ENCODE peak calls at places on chromosomes 4 and X, in seven cellular contexts. One of them, this sample, is unnamed.

GRCh38 chr4:37717575-37717974 is 31.4 kb upstream of the RELL1 start:
- DNase-seq in SK-MEL-5: no peak
- DNase-seq in left ventricle myocardium inferior: no peak
- DNase-seq in ecto neural progenitor cell: no peak
- DNase-seq in NCI-H774: no peak
- DNase-seq in HEK293T: no peak
- DNase-seq in stimulated activated CD8-positive, alpha-beta memory T cell treated with anti-CD3 and anti-CD28 coated beads, Interleukin-4, amount 100 ng/mL, for 4 hours: no peak
- DNase-seq in this sample: no peak

GRCh38 chr4:75710246-75710645 is 14.1 kb upstream of the USO1 start:
- DNase-seq in SK-MEL-5: no peak
- DNase-seq in left ventricle myocardium inferior: no peak
- DNase-seq in ecto neural progenitor cell: peak; percentile 28
- DNase-seq in NCI-H774: no peak
- DNase-seq in HEK293T: no peak
- DNase-seq in stimulated activated CD8-positive, alpha-beta memory T cell treated with anti-CD3 and anti-CD28 coated beads, Interleukin-4, amount 100 ng/mL, for 4 hours: no peak
- DNase-seq in this sample: no peak

GRCh38 chr4:90081432-90082195 is 45.6 kb upstream of the CCSER1 start:
- DNase-seq in SK-MEL-5: no peak
- DNase-seq in left ventricle myocardium inferior: no peak
- DNase-seq in ecto neural progenitor cell: no peak
- DNase-seq in NCI-H774: no peak
- DNase-seq in HEK293T: no peak
- DNase-seq in stimulated activated CD8-positive, alpha-beta memory T cell treated with anti-CD3 and anti-CD28 coated beads, Interleukin-4, amount 100 ng/mL, for 4 hours: no peak
- DNase-seq in this sample: no peak

GRCh38 chr4:181647396-181648107 is 595.6 kb upstream of the TENM3 start:
- DNase-seq in SK-MEL-5: no peak
- DNase-seq in left ventricle myocardium inferior: no peak
- DNase-seq in ecto neural progenitor cell: no peak
- DNase-seq in NCI-H774: no peak
- DNase-seq in HEK293T: peak; percentile 25
- DNase-seq in stimulated activated CD8-positive, alpha-beta memory T cell treated with anti-CD3 and anti-CD28 coated beads, Interleukin-4, amount 100 ng/mL, for 4 hours: no peak
- DNase-seq in this sample: no peak

GRCh38 chr4:119728185-119728584 is 99.6 kb upstream of the PDE5A start:
- DNase-seq in SK-MEL-5: no peak
- DNase-seq in left ventricle myocardium inferior: no peak
- DNase-seq in ecto neural progenitor cell: no peak
- DNase-seq in NCI-H774: no peak
- DNase-seq in HEK293T: no peak
- DNase-seq in stimulated activated CD8-positive, alpha-beta memory T cell treated with anti-CD3 and anti-CD28 coated beads, Interleukin-4, amount 100 ng/mL, for 4 hours: no peak
- DNase-seq in this sample: no peak

GRCh38 chrX:103879339-103879738 is 47.3 kb upstream of the RAB9B start:
- DNase-seq in SK-MEL-5: no peak
- DNase-seq in left ventricle myocardium inferior: no peak
- DNase-seq in ecto neural progenitor cell: no peak
- DNase-seq in NCI-H774: no peak
- DNase-seq in HEK293T: no peak
- DNase-seq in stimulated activated CD8-positive, alpha-beta memory T cell treated with anti-CD3 and anti-CD28 coated beads, Interleukin-4, amount 100 ng/mL, for 4 hours: no peak
- DNase-seq in this sample: no peak

GRCh38 chrX:40065291-40066046 is 32.3 kb downstream of the BCOR start:
- DNase-seq in SK-MEL-5: no peak
- DNase-seq in left ventricle myocardium inferior: no peak
- DNase-seq in ecto neural progenitor cell: no peak
- DNase-seq in NCI-H774: no peak
- DNase-seq in HEK293T: no peak
- DNase-seq in stimulated activated CD8-positive, alpha-beta memory T cell treated with anti-CD3 and anti-CD28 coated beads, Interleukin-4, amount 100 ng/mL, for 4 hours: no peak
- DNase-seq in this sample: no peak

GRCh38 chrX:78708171-78708570 is 39.3 kb upstream of the LPAR4 start:
- DNase-seq in SK-MEL-5: peak; percentile 39
- DNase-seq in left ventricle myocardium inferior: no peak
- DNase-seq in ecto neural progenitor cell: no peak
- DNase-seq in NCI-H774: no peak
- DNase-seq in HEK293T: peak; percentile 31
- DNase-seq in stimulated activated CD8-positive, alpha-beta memory T cell treated with anti-CD3 and anti-CD28 coated beads, Interleukin-4, amount 100 ng/mL, for 4 hours: no peak
- DNase-seq in this sample: no peak

GRCh38 chrX:110669572-110669971 is 126.0 kb downstream of the CHRDL1 start:
- DNase-seq in SK-MEL-5: no peak
- DNase-seq in left ventricle myocardium inferior: no peak
- DNase-seq in ecto neural progenitor cell: no peak
- DNase-seq in NCI-H774: peak; percentile 29
- DNase-seq in HEK293T: no peak
- DNase-seq in stimulated activated CD8-positive, alpha-beta memory T cell treated with anti-CD3 and anti-CD28 coated beads, Interleukin-4, amount 100 ng/mL, for 4 hours: no peak
- DNase-seq in this sample: no peak

GRCh38 chrX:40503094-40503493 is 77.7 kb upstream of the ATP6AP2 start:
- DNase-seq in SK-MEL-5: no peak
- DNase-seq in left ventricle myocardium inferior: no peak
- DNase-seq in ecto neural progenitor cell: no peak
- DNase-seq in NCI-H774: no peak
- DNase-seq in HEK293T: no peak
- DNase-seq in stimulated activated CD8-positive, alpha-beta memory T cell treated with anti-CD3 and anti-CD28 coated beads, Interleukin-4, amount 100 ng/mL, for 4 hours: no peak
- DNase-seq in this sample: no peak

GRCh38 chr4:186201535-186202230 is 10.3 kb downstream of the CYP4V2 start:
- DNase-seq in SK-MEL-5: peak; percentile 81
- DNase-seq in left ventricle myocardium inferior: peak; percentile 28
- DNase-seq in ecto neural progenitor cell: no peak
- DNase-seq in NCI-H774: no peak
- DNase-seq in HEK293T: peak; percentile 56
- DNase-seq in stimulated activated CD8-positive, alpha-beta memory T cell treated with anti-CD3 and anti-CD28 coated beads, Interleukin-4, amount 100 ng/mL, for 4 hours: peak; percentile 20
- DNase-seq in this sample: no peak

GRCh38 chr4:38562751-38563198 is 101.2 kb upstream of the KLF3 start:
- DNase-seq in SK-MEL-5: peak; percentile 7
- DNase-seq in left ventricle myocardium inferior: peak; percentile 46
- DNase-seq in ecto neural progenitor cell: no peak
- DNase-seq in NCI-H774: no peak
- DNase-seq in HEK293T: no peak
- DNase-seq in stimulated activated CD8-positive, alpha-beta memory T cell treated with anti-CD3 and anti-CD28 coated beads, Interleukin-4, amount 100 ng/mL, for 4 hours: no peak
- DNase-seq in this sample: no peak

GRCh38 chr4:141246243-141246642 is 25.5 kb downstream of the ZNF330 start:
- DNase-seq in SK-MEL-5: no peak
- DNase-seq in left ventricle myocardium inferior: no peak
- DNase-seq in ecto neural progenitor cell: no peak
- DNase-seq in NCI-H774: no peak
- DNase-seq in HEK293T: no peak
- DNase-seq in stimulated activated CD8-positive, alpha-beta memory T cell treated with anti-CD3 and anti-CD28 coated beads, Interleukin-4, amount 100 ng/mL, for 4 hours: no peak
- DNase-seq in this sample: no peak

GRCh38 chr4:87101543-87102199 is 118.7 kb downstream of the KLHL8 start:
- DNase-seq in SK-MEL-5: no peak
- DNase-seq in left ventricle myocardium inferior: no peak
- DNase-seq in ecto neural progenitor cell: no peak
- DNase-seq in NCI-H774: no peak
- DNase-seq in HEK293T: no peak
- DNase-seq in stimulated activated CD8-positive, alpha-beta memory T cell treated with anti-CD3 and anti-CD28 coated beads, Interleukin-4, amount 100 ng/mL, for 4 hours: no peak
- DNase-seq in this sample: no peak

GRCh38 chr4:46656071-46656470 is 253.0 kb downstream of the COX7B2 start:
- DNase-seq in SK-MEL-5: no peak
- DNase-seq in left ventricle myocardium inferior: no peak
- DNase-seq in ecto neural progenitor cell: no peak
- DNase-seq in NCI-H774: no peak
- DNase-seq in HEK293T: no peak
- DNase-seq in stimulated activated CD8-positive, alpha-beta memory T cell treated with anti-CD3 and anti-CD28 coated beads, Interleukin-4, amount 100 ng/mL, for 4 hours: no peak
- DNase-seq in this sample: no peak

GRCh38 chrX:37509349-37509748 is 62.1 kb upstream of the LANCL3 start:
- DNase-seq in SK-MEL-5: peak; percentile 20
- DNase-seq in left ventricle myocardium inferior: no peak
- DNase-seq in ecto neural progenitor cell: no peak
- DNase-seq in NCI-H774: no peak
- DNase-seq in HEK293T: peak; percentile 6
- DNase-seq in stimulated activated CD8-positive, alpha-beta memory T cell treated with anti-CD3 and anti-CD28 coated beads, Interleukin-4, amount 100 ng/mL, for 4 hours: no peak
- DNase-seq in this sample: no peak

GRCh38 chr4:148284526-148285193 is 157.6 kb downstream of the NR3C2 start:
- DNase-seq in SK-MEL-5: peak; percentile 42
- DNase-seq in left ventricle myocardium inferior: no peak
- DNase-seq in ecto neural progenitor cell: no peak
- DNase-seq in NCI-H774: no peak
- DNase-seq in HEK293T: no peak
- DNase-seq in stimulated activated CD8-positive, alpha-beta memory T cell treated with anti-CD3 and anti-CD28 coated beads, Interleukin-4, amount 100 ng/mL, for 4 hours: no peak
- DNase-seq in this sample: no peak

GRCh38 chr4:6826781-6827508 is 44.4 kb downstream of the KIAA0232 start:
- DNase-seq in SK-MEL-5: no peak
- DNase-seq in left ventricle myocardium inferior: no peak
- DNase-seq in ecto neural progenitor cell: no peak
- DNase-seq in NCI-H774: no peak
- DNase-seq in HEK293T: no peak
- DNase-seq in stimulated activated CD8-positive, alpha-beta memory T cell treated with anti-CD3 and anti-CD28 coated beads, Interleukin-4, amount 100 ng/mL, for 4 hours: no peak
- DNase-seq in this sample: no peak

GRCh38 chr4:182190306-182190705 is 52.9 kb upstream of the TENM3 start:
- DNase-seq in SK-MEL-5: no peak
- DNase-seq in left ventricle myocardium inferior: no peak
- DNase-seq in ecto neural progenitor cell: no peak
- DNase-seq in NCI-H774: no peak
- DNase-seq in HEK293T: no peak
- DNase-seq in stimulated activated CD8-positive, alpha-beta memory T cell treated with anti-CD3 and anti-CD28 coated beads, Interleukin-4, amount 100 ng/mL, for 4 hours: no peak
- DNase-seq in this sample: no peak

GRCh38 chrX:124212622-124213021 is 119.8 kb upstream of the TEX13D start:
- DNase-seq in SK-MEL-5: no peak
- DNase-seq in left ventricle myocardium inferior: no peak
- DNase-seq in ecto neural progenitor cell: no peak
- DNase-seq in NCI-H774: no peak
- DNase-seq in HEK293T: no peak
- DNase-seq in stimulated activated CD8-positive, alpha-beta memory T cell treated with anti-CD3 and anti-CD28 coated beads, Interleukin-4, amount 100 ng/mL, for 4 hours: no peak
- DNase-seq in this sample: no peak

GRCh38 chrX:39388730-39389129 is 587.5 kb downstream of the MID1IP1 start:
- DNase-seq in SK-MEL-5: no peak
- DNase-seq in left ventricle myocardium inferior: no peak
- DNase-seq in ecto neural progenitor cell: no peak
- DNase-seq in NCI-H774: no peak
- DNase-seq in HEK293T: no peak
- DNase-seq in stimulated activated CD8-positive, alpha-beta memory T cell treated with anti-CD3 and anti-CD28 coated beads, Interleukin-4, amount 100 ng/mL, for 4 hours: no peak
- DNase-seq in this sample: no peak

GRCh38 chr4:128715616-128716015 is 93.9 kb upstream of the JADE1 start:
- DNase-seq in SK-MEL-5: no peak
- DNase-seq in left ventricle myocardium inferior: no peak
- DNase-seq in ecto neural progenitor cell: no peak
- DNase-seq in NCI-H774: no peak
- DNase-seq in HEK293T: no peak
- DNase-seq in stimulated activated CD8-positive, alpha-beta memory T cell treated with anti-CD3 and anti-CD28 coated beads, Interleukin-4, amount 100 ng/mL, for 4 hours: no peak
- DNase-seq in this sample: no peak

GRCh38 chrX:129785160-129785947 is 5.6 kb downstream of the SASH3 start:
- DNase-seq in SK-MEL-5: no peak
- DNase-seq in left ventricle myocardium inferior: no peak
- DNase-seq in ecto neural progenitor cell: no peak
- DNase-seq in NCI-H774: no peak
- DNase-seq in HEK293T: no peak
- DNase-seq in stimulated activated CD8-positive, alpha-beta memory T cell treated with anti-CD3 and anti-CD28 coated beads, Interleukin-4, amount 100 ng/mL, for 4 hours: no peak
- DNase-seq in this sample: no peak

GRCh38 chr4:112552668-112553067 is 36.7 kb upstream of the NEUROG2 start:
- DNase-seq in SK-MEL-5: no peak
- DNase-seq in left ventricle myocardium inferior: no peak
- DNase-seq in ecto neural progenitor cell: no peak
- DNase-seq in NCI-H774: no peak
- DNase-seq in HEK293T: no peak
- DNase-seq in stimulated activated CD8-positive, alpha-beta memory T cell treated with anti-CD3 and anti-CD28 coated beads, Interleukin-4, amount 100 ng/mL, for 4 hours: no peak
- DNase-seq in this sample: no peak

GRCh38 chr4:127533028-127533700 is 99.6 kb upstream of the INTU start:
- DNase-seq in SK-MEL-5: no peak
- DNase-seq in left ventricle myocardium inferior: peak; percentile 43
- DNase-seq in ecto neural progenitor cell: no peak
- DNase-seq in NCI-H774: no peak
- DNase-seq in HEK293T: no peak
- DNase-seq in stimulated activated CD8-positive, alpha-beta memory T cell treated with anti-CD3 and anti-CD28 coated beads, Interleukin-4, amount 100 ng/mL, for 4 hours: no peak
- DNase-seq in this sample: no peak

GRCh38 chrX:46670316-46670715 is 88.6 kb downstream of the SLC9A7 start:
- DNase-seq in SK-MEL-5: no peak
- DNase-seq in left ventricle myocardium inferior: no peak
- DNase-seq in ecto neural progenitor cell: no peak
- DNase-seq in NCI-H774: no peak
- DNase-seq in HEK293T: no peak
- DNase-seq in stimulated activated CD8-positive, alpha-beta memory T cell treated with anti-CD3 and anti-CD28 coated beads, Interleukin-4, amount 100 ng/mL, for 4 hours: no peak
- DNase-seq in this sample: no peak

GRCh38 chr4:179867300-179867878 is 2375.8 kb upstream of the TENM3 start:
- DNase-seq in SK-MEL-5: peak; percentile 90
- DNase-seq in left ventricle myocardium inferior: no peak
- DNase-seq in ecto neural progenitor cell: peak; percentile 81
- DNase-seq in NCI-H774: no peak
- DNase-seq in HEK293T: peak; percentile 76
- DNase-seq in stimulated activated CD8-positive, alpha-beta memory T cell treated with anti-CD3 and anti-CD28 coated beads, Interleukin-4, amount 100 ng/mL, for 4 hours: no peak
- DNase-seq in this sample: peak; percentile 68

GRCh38 chr4:75344915-75345314 is 169.3 kb downstream of the RCHY1 start:
- DNase-seq in SK-MEL-5: no peak
- DNase-seq in left ventricle myocardium inferior: no peak
- DNase-seq in ecto neural progenitor cell: no peak
- DNase-seq in NCI-H774: no peak
- DNase-seq in HEK293T: no peak
- DNase-seq in stimulated activated CD8-positive, alpha-beta memory T cell treated with anti-CD3 and anti-CD28 coated beads, Interleukin-4, amount 100 ng/mL, for 4 hours: no peak
- DNase-seq in this sample: no peak

GRCh38 chr4:170428929-170429328 is 339.2 kb upstream of the AADAT start:
- DNase-seq in SK-MEL-5: no peak
- DNase-seq in left ventricle myocardium inferior: no peak
- DNase-seq in ecto neural progenitor cell: no peak
- DNase-seq in NCI-H774: no peak
- DNase-seq in HEK293T: no peak
- DNase-seq in stimulated activated CD8-positive, alpha-beta memory T cell treated with anti-CD3 and anti-CD28 coated beads, Interleukin-4, amount 100 ng/mL, for 4 hours: no peak
- DNase-seq in this sample: no peak

GRCh38 chr4:140027135-140027534 is 126.8 kb downstream of the MAML3 start:
- DNase-seq in SK-MEL-5: no peak
- DNase-seq in left ventricle myocardium inferior: no peak
- DNase-seq in ecto neural progenitor cell: no peak
- DNase-seq in NCI-H774: no peak
- DNase-seq in HEK293T: no peak
- DNase-seq in stimulated activated CD8-positive, alpha-beta memory T cell treated with anti-CD3 and anti-CD28 coated beads, Interleukin-4, amount 100 ng/mL, for 4 hours: no peak
- DNase-seq in this sample: no peak

GRCh38 chrX:36443007-36443406 is 523.5 kb downstream of the CFAP47 start:
- DNase-seq in SK-MEL-5: no peak
- DNase-seq in left ventricle myocardium inferior: no peak
- DNase-seq in ecto neural progenitor cell: no peak
- DNase-seq in NCI-H774: no peak
- DNase-seq in HEK293T: no peak
- DNase-seq in stimulated activated CD8-positive, alpha-beta memory T cell treated with anti-CD3 and anti-CD28 coated beads, Interleukin-4, amount 100 ng/mL, for 4 hours: no peak
- DNase-seq in this sample: no peak

GRCh38 chr4:16717266-16717970 is 181.0 kb downstream of the LDB2 start:
- DNase-seq in SK-MEL-5: no peak
- DNase-seq in left ventricle myocardium inferior: no peak
- DNase-seq in ecto neural progenitor cell: no peak
- DNase-seq in NCI-H774: no peak
- DNase-seq in HEK293T: no peak
- DNase-seq in stimulated activated CD8-positive, alpha-beta memory T cell treated with anti-CD3 and anti-CD28 coated beads, Interleukin-4, amount 100 ng/mL, for 4 hours: no peak
- DNase-seq in this sample: no peak

GRCh38 chr4:157741642-157742041 is 431.2 kb downstream of the GASK1B start:
- DNase-seq in SK-MEL-5: no peak
- DNase-seq in left ventricle myocardium inferior: no peak
- DNase-seq in ecto neural progenitor cell: no peak
- DNase-seq in NCI-H774: no peak
- DNase-seq in HEK293T: no peak
- DNase-seq in stimulated activated CD8-positive, alpha-beta memory T cell treated with anti-CD3 and anti-CD28 coated beads, Interleukin-4, amount 100 ng/mL, for 4 hours: no peak
- DNase-seq in this sample: no peak

GRCh38 chrX:39261446-39262147 is 460.3 kb downstream of the MID1IP1 start:
- DNase-seq in SK-MEL-5: peak; percentile 56
- DNase-seq in left ventricle myocardium inferior: no peak
- DNase-seq in ecto neural progenitor cell: no peak
- DNase-seq in NCI-H774: peak; percentile 14
- DNase-seq in HEK293T: peak; percentile 41
- DNase-seq in stimulated activated CD8-positive, alpha-beta memory T cell treated with anti-CD3 and anti-CD28 coated beads, Interleukin-4, amount 100 ng/mL, for 4 hours: no peak
- DNase-seq in this sample: peak; percentile 1

GRCh38 chr4:20639346-20639745 is 60.9 kb upstream of the PACRGL start:
- DNase-seq in SK-MEL-5: no peak
- DNase-seq in left ventricle myocardium inferior: no peak
- DNase-seq in ecto neural progenitor cell: no peak
- DNase-seq in NCI-H774: peak; percentile 77
- DNase-seq in HEK293T: no peak
- DNase-seq in stimulated activated CD8-positive, alpha-beta memory T cell treated with anti-CD3 and anti-CD28 coated beads, Interleukin-4, amount 100 ng/mL, for 4 hours: no peak
- DNase-seq in this sample: no peak

GRCh38 chrX:29535212-29536162 is 679.9 kb upstream of the MAGEB2 start:
- DNase-seq in SK-MEL-5: no peak
- DNase-seq in left ventricle myocardium inferior: no peak
- DNase-seq in ecto neural progenitor cell: no peak
- DNase-seq in NCI-H774: no peak
- DNase-seq in HEK293T: no peak
- DNase-seq in stimulated activated CD8-positive, alpha-beta memory T cell treated with anti-CD3 and anti-CD28 coated beads, Interleukin-4, amount 100 ng/mL, for 4 hours: no peak
- DNase-seq in this sample: no peak

GRCh38 chr4:100189820-100190642 is at the start of gene DDIT4L:
- DNase-seq in SK-MEL-5: no peak
- DNase-seq in left ventricle myocardium inferior: peak; percentile 23
- DNase-seq in ecto neural progenitor cell: peak; percentile 82
- DNase-seq in NCI-H774: no peak
- DNase-seq in HEK293T: peak; percentile 61
- DNase-seq in stimulated activated CD8-positive, alpha-beta memory T cell treated with anti-CD3 and anti-CD28 coated beads, Interleukin-4, amount 100 ng/mL, for 4 hours: no peak
- DNase-seq in this sample: peak; percentile 8